ENCODE peak calls at places on chromosome 11, in nine cellular contexts. B is GM23338, J is B cell, I is omental fat pad, A is choroid plexus epithelial cell, M is adrenal gland, D is left ventricle myocardium inferior, P is neural crest cell, H is foreskin fibroblast. Q is an unnamed sample.

GRCh38 chr11:33828604-33829429 is 54.5 kb upstream of the FBXO3 start:
- DNase-seq in B (peak), J (peak), I (no peak), A (no peak), M (no peak), D (no peak), P (no peak), H (peak), Q (peak)

GRCh38 chr11:11430431-11430830 is 77.4 kb upstream of the CSNK2A3 start:
- DNase-seq in B (no peak), J (no peak), I (no peak), A (no peak), M (no peak), D (no peak), P (no peak), H (no peak), Q (no peak)

GRCh38 chr11:12674571-12674935 is 332 bp downstream of the TEAD1 start:
- DNase-seq in B (peak), J (peak), I (no peak), A (peak), M (no peak), D (no peak), P (no peak), H (no peak), Q (no peak)

GRCh38 chr11:9755561-9755960 is 91.7 kb downstream of the SWAP70 start:
- DNase-seq in B (no peak), J (no peak), I (no peak), A (peak), M (no peak), D (no peak), P (no peak), H (peak), Q (no peak)

GRCh38 chr11:6622261-6623171 is 3.3 kb upstream of the TPP1 start:
- DNase-seq in B (no peak), J (no peak), I (no peak), A (no peak), M (no peak), D (no peak), P (no peak), H (peak), Q (no peak)

GRCh38 chr11:103528596-103528995 is 419.4 kb downstream of the DYNC2H1 start:
- DNase-seq in B (no peak), J (no peak), I (no peak), A (no peak), M (no peak), D (no peak), P (no peak), H (peak), Q (no peak)

GRCh38 chr11:128692750-128693578 is 908 bp upstream of the FLI1 start:
- DNase-seq in B (peak), J (peak), I (no peak), A (peak), M (peak), D (no peak), P (no peak), H (peak), Q (peak)

GRCh38 chr11:126799974-126800373 is 200.6 kb downstream of the KIRREL3 start:
- DNase-seq in B (no peak), J (no peak), I (no peak), A (no peak), M (no peak), D (no peak), P (no peak), H (peak), Q (no peak)

GRCh38 chr11:8038811-8039529 is 42.0 kb upstream of the TUB start:
- DNase-seq in B (no peak), J (no peak), I (no peak), A (no peak), M (peak), D (no peak), P (no peak), H (no peak), Q (no peak)

GRCh38 chr11:122977455-122978302 is 4.0 kb downstream of the BSX start:
- DNase-seq in B (peak), J (peak), I (no peak), A (no peak), M (no peak), D (no peak), P (peak), H (no peak), Q (peak)

DNA sequence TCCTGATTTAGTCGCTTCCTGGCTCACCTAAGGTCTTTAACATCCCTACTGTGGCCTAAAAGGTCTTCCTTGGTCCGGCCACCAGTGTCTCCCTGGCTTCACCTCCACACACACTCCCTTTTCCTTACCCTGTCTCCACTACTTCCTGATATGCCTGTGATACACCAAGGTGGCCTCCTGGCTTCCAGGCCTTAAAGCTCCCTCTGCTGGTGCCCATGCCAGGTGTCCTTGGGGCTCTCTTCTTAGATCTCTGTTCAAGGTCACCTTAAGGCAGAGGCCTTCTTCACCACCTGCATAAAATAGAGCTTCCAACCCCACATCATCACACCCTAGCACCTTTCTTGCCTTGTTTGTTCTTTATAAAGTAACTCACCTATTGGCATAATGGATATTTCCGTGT is 787.7 kb downstream of the NTM start:
- DNase-seq in B (peak), J (no peak), I (no peak), A (peak), M (no peak), D (no peak), P (no peak), H (peak), Q (no peak)
- TF ChIP-seq CTCF in B (peak), J (no peak), I (no peak), A (peak), M (no peak), D (no peak), P (peak), H (peak), Q (peak)

GRCh38 chr11:13928566-13929251 is 33.8 kb upstream of the SPON1 start:
- DNase-seq in B (no peak), J (no peak), I (no peak), A (peak), M (peak), D (no peak), P (no peak), H (peak), Q (peak)

GRCh38 chr11:13931356-13931755 is 31.2 kb upstream of the SPON1 start:
- DNase-seq in B (no peak), J (no peak), I (no peak), A (no peak), M (no peak), D (no peak), P (no peak), H (no peak), Q (no peak)

GRCh38 chr11:13927496-13927895 is 35.0 kb upstream of the SPON1 start:
- DNase-seq in B (no peak), J (no peak), I (no peak), A (no peak), M (no peak), D (no peak), P (no peak), H (no peak), Q (no peak)

GRCh38 chr11:13924801-13925327 is 37.7 kb upstream of the SPON1 start:
- DNase-seq in B (no peak), J (peak), I (no peak), A (peak), M (no peak), D (no peak), P (no peak), H (no peak), Q (no peak)

DNA sequence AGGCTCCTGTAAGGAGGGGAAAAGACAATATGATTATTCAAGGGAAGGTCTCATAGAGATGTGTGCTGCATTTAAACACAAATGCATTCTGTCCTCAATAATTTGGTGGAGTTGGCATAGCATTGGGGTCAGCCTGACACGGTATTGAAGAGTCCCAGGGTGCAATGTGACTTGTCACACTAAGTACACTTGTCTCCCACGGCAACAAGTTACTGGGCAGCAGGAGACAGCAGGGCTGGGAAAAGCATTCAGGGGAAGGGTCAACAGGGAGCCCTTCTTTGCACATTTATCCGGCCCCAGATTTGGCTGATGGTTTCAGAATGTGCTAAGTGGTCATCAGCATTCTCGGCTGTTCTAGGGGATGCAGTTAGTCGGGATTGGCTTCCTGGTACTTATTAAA is 33.0 kb upstream of the SPON1 start:
- DNase-seq in B (no peak), J (no peak), I (no peak), A (no peak), M (no peak), D (no peak), P (no peak), H (no peak), Q (no peak)
- TF ChIP-seq CTCF in B (no peak), J (no peak), I (no peak), A (no peak), M (no peak), D (no peak), P (no peak), H (no peak), Q (no peak)

DNA sequence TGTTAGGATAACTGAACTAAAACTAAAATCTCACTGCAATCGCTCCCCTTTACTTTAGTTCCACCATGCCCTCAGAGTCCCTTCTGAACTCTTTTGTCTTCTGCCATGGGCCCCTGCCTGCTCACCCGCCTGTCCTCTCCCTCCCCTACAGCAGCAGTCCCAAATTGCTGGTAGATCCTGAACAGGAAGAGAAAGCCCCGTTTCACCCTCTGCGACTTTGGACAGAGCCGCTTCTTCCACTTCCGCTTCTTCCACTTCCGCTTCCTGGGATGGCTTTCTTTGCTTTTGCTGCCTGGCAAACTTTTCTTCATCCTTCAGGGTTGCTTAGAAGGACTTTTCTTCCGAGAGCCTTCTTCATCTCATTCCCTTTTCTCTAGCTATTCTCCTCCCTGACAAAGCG is 35.7 kb upstream of the TLCD5 start:
- DNase-seq in B (no peak), J (no peak), I (no peak), A (no peak), M (no peak), D (no peak), P (no peak), H (no peak), Q (no peak)
- TF ChIP-seq CTCF in B (no peak), J (no peak), I (no peak), A (no peak), M (no peak), D (no peak), P (no peak), H (no peak), Q (no peak)

DNA sequence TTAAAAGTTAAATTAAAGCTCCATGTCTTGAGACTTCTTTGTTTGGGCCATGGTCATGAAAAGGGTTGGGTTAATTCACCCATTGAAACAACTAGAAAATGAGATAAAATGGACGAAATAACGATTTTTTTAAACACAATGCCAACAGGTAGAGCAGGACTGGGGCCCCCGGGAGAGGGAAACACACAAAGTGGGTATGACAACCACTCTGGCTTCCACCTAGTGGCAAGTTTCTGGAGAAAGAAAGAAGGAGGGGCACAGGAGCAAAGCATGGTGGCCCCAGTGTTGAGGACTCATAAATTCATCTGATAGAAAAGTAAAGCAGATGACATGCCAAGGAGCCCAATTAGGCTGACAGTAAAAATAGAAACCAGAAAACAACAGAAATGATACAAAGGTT is 68.4 kb downstream of the MYEOV start:
- DNase-seq in B (peak), J (no peak), I (no peak), A (no peak), M (peak), D (no peak), P (no peak), H (no peak), Q (no peak)
- TF ChIP-seq CTCF in B (peak), J (no peak), I (no peak), A (peak), M (no peak), D (no peak), P (no peak), H (no peak), Q (no peak)

DNA sequence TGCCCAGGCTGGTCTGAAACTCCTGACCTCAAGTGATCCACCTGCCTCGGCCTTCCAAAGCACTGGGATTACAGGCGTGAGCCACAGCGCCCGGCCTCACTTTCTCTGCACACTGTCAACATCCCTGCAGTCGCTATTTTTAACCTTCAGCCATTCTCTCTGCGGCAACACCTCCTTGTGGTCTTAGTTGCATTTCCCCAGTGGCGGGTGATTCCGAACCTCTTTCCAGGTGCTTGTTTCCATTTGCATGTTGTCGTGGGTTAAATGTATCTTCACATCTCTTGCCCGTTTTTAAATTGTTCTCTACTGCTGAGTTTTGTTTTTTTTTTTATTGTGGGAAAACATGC is 2.2 kb upstream of the SCT start:
- DNase-seq in B (no peak), J (no peak), I (no peak), A (no peak), M (no peak), D (no peak), P (no peak), H (no peak), Q (no peak)
- TF ChIP-seq CTCF in B (peak), J (no peak), I (no peak), A (peak), M (no peak), D (peak), P (no peak), H (no peak), Q (no peak)

DNA sequence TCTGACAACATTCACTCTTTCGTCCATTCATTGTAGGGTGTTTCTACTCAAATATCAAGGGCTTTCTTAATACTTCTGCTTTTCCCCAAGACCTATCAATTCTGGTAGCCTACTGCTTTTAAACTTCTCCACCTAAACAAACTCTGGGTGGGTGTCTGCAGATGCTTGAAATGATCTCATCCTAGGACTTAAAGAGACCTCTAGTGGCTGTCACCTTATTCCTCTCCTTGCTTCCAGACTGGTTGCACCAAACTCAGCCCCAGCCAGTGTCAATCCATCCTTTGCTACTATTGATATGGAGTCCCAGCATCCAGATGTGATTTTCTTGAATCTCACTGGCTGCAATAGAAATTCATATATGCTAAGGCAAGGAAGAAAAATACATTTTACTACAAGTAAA is 274.7 kb downstream of the NXPE2 start:
- DNase-seq in B (peak), J (no peak), I (no peak), A (no peak), M (no peak), D (no peak), P (no peak), H (no peak), Q (no peak)
- TF ChIP-seq CTCF in B (peak), J (no peak), I (no peak), A (no peak), M (no peak), D (peak), P (peak), H (no peak), Q (peak)